ENCODE peak calls at places on chromosome 7, in four cellular contexts. Y is OCI-LY7, X is mammary epithelial cell, D is Caco-2. E is an unnamed sample. For H3K4me1, the result is how much of the 10 kb centered on the place peaks cover.

GRCh38 chr7:68613897-68614296 is 984.4 kb upstream of the AUTS2 start:
- DNase-seq in X (no peak), Y (no peak), D (no peak), E (no peak)

GRCh38 chr7:28091190-28091589 is 89.4 kb downstream of the JAZF1 start:
- DNase-seq in X (no peak), D (no peak), Y (no peak), E (no peak)

GRCh38 chr7:146736446-146737190 is 620.0 kb downstream of the CNTNAP2 start:
- DNase-seq in Y (no peak), X (no peak), D (no peak), E (no peak)

GRCh38 chr7:27955011-27955410 is 215.0 kb downstream of the TAX1BP1 start:
- DNase-seq in Y (no peak), X (no peak), D (no peak), E (no peak)

GRCh38 chr7:138161600-138162081 is 85.4 kb downstream of the AKR1D1 start:
- DNase-seq in Y (peak), D (peak), X (peak), E (peak)

GRCh38 chr7:129798616-129799349 is 154.0 kb downstream of the UBE2H start:
- DNase-seq in X (no peak), Y (no peak), D (no peak), E (no peak)

GRCh38 chr7:28292826-28293528 is 112.4 kb upstream of the JAZF1 start:
- DNase-seq in Y (no peak), X (no peak), D (no peak), E (no peak)

GRCh38 chr7:28830831-28831230 is 127.3 kb downstream of the TRIL start:
- DNase-seq in Y (no peak), X (no peak), D (no peak), E (no peak)

GRCh38 chr7:70372768-70373241 is 759.1 kb upstream of the GALNT17 start:
- DNase-seq in X (no peak), Y (no peak), D (no peak), E (no peak)

GRCh38 chr7:11552676-11553075 is 279.3 kb downstream of the THSD7A start:
- DNase-seq in D (no peak), X (no peak), Y (no peak), E (no peak)

GRCh38 chr7:37921340-37921805 is 933 bp downstream of the EPDR1 start:
- DNase-seq in X (no peak), D (no peak), Y (no peak), E (peak)

GRCh38 chr7:4894482-4894881 is 11.0 kb upstream of the RADIL start:
- DNase-seq in Y (no peak), D (no peak), X (no peak), E (no peak)

DNA sequence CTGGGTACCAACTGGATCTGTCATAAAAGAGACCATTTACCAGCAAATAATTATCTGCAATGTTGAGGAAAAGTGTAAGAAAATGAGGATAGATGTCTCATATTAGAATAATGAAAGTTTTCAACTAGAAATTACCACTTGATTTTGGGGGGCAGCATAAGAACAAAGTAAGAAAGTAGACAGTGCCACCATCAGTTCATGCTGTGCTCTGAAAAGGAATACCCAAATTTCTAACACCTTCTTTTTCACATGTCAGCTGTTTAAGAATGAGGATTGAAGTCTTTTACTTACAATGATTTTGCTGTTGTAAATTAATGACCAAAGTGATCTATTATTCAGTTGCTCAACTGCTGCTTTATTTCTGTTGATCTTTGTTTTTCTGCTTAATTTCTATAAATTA is 578.3 kb downstream of the ETV1 start:
- DNase-seq in D (no peak), Y (no peak), X (no peak), E (no peak)
- TF ChIP-seq CTCF in D (no peak), Y (no peak), X (peak), E (no peak)

GRCh38 chr7:42064534-42064933 is 172.5 kb downstream of the GLI3 start:
- DNase-seq in X (no peak), D (no peak), Y (no peak), E (no peak)
- H3K4me1 ChIP-seq in X (under half), D (under half), Y (under half), E (under half)

DNA sequence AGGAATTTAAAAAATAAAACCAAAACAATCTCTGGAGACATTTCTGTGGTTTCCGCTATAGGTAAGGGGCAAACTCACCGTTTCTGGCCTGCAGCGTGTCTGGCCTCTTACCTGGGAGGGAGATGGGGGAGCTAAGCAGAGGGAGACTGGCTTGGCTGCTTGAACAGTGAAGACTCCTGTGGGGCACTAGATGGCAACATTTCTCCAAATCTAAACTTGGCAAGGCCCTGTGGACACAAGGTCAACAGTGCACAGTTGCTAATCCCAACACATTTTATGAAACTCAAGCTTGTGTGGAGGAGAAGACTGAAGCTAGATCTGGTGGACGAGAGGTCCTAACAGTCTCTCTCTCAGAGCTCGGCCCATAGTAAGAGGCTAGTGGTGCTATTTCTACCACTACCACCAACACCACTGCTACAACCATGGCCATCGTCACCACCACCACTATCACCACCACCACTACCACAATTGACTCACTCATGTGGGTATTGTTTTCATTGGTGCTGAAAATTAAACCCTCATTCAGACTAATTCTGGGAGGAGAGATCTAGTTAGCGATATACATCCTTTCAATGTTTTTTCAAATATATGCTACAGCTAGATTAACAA is 28.4 kb upstream of the CDHR3 start:
- DNase-seq in D (peak), Y (peak), X (peak), E (no peak)
- TF ChIP-seq CTCF in D (peak), Y (peak), X (peak), E (no peak)

DNA sequence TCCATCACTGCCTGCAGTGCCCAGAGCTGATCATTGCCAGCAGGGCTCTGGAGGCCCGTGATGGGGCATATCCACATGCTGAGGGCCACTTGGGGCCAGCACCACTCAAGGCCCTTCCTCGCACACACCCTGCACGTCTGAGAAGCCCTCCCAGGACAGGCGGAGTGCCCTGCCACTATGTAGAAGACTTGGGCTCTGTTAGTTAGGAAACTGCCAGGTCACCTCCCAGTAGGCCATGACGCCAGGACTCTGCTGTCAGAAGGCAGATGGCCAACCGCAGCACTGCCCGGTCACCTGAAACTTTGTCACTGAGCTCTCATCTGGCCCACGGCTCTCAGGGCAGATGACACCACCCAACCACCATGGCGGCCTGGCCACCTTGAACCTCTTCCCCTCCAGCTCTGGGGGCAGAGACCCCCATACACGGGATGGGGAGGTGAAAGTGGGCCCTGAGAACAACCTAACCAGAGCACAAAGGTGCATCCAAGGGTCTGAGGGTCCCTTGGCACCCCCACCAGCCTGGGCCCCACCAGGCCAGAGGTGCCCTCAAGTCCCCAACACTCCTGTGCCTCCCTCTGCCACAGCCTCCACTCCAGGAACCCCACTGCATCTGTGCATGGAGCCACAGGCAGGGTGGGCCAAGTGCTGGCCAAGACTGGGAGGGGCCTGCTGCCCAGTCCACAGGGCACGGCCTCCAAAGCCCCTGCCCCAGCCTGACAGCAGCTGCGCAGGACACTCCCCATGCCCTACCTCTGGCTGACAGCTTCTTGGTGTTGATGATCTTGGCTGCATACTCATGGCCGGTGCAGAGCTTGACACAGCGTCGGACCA is 41.8 kb downstream of the CAMK2B start:
- DNase-seq in D (peak), X (no peak), Y (no peak), E (no peak)
- H3K4me1 ChIP-seq in D (under half), X (under half), Y (under half), E (under half)

DNA sequence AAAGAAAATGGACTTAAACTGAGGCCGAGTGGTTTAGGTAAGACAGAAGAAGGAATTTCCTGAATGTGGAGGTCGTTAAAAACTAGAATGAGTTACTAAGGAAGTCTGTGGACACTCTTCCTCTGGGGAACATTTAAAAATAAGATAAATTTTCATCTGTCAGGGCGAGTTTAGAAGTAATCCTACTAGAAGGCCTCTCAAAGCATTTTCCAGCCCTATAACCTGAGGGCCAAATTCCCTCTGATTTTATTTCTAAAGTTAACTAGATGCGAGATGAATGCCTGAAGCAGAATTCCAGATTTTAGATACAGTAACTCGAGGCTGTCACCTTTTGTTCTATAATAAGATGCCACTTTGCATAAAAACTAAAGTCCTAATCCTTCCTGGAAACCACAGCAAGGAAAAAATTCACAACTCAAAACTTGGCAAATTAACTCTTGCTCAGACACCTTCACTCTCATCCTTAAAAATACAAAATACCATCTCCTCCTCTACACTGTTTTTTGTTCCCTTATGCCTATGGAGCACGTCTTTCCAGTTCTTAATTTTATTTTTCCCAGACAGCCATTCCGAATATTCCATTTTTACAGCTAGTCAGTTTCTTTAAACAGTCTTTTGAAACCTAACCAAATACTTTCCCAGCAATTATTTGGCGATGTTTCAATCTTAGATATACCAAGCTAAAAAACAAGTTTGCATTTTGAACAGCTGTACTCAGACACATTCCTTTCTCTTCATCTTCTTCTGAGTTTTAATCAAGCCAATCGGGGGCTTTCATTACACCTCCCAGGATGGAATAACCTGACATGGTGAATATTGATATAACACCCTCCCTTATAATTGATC is 420.7 kb upstream of the NFE2L3 start:
- DNase-seq in D (no peak), Y (no peak), X (no peak), E (no peak)
- TF ChIP-seq CTCF in D (no peak), Y (no peak), X (no peak), E (no peak)

DNA sequence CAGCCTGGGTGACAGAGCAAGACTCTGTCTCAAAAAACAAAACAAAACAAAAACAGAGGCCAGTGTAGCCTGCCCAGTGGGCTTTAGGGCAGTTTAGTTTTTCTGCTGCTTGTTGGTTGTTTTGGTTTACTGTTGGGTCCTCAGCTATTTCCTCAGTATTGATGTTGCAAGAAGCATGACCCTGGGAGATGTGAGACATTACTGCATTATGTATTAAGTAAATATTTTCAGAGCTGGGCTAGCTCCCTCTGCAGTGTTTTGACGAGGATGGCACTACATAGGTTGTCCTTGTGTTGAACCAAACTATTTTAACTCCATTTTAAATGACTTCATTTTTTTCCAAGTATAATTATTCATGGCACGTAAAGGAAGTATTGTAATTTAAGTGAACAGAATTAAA is 4.8 kb downstream of the AKAP9 start:
- DNase-seq in X (peak), D (no peak), Y (no peak), E (no peak)
- H3K4me1 ChIP-seq in X (under half), D (under half), Y (under half), E (under half)

GRCh38 chr7:24054231-24054630 is 229.8 kb upstream of the NPY start:
- DNase-seq in D (no peak), Y (no peak), X (peak), E (no peak)

GRCh38 chr7:24059775-24060174 is 224.2 kb upstream of the NPY start:
- DNase-seq in Y (no peak), X (no peak), D (peak), E (no peak)

GRCh38 chr7:24058953-24059352 is 225.0 kb upstream of the NPY start:
- DNase-seq in Y (no peak), D (no peak), X (no peak), E (no peak)

GRCh38 chr7:24052572-24053223 is 231.3 kb upstream of the NPY start:
- DNase-seq in Y (no peak), X (peak), D (no peak), E (no peak)

GRCh38 chr7:24057243-24057642 is 226.7 kb upstream of the NPY start:
- DNase-seq in X (no peak), Y (no peak), D (no peak), E (no peak)
- TF ChIP-seq CTCF in X (no peak), Y (peak), D (no peak), E (no peak)

E was measured in mucosa of descending colon.